ENCODE peak calls at places on chromosome 9, in seven cellular contexts. G is hepatocyte, I is coronary artery, W is left lung, L is ascending aorta, X is AG04450, B is neural progenitor cell. Q is an unnamed sample.

GRCh38 chr9:112174965-112175795 is at the start of gene SUSD1:
- DNase-seq in X (no peak), L (peak), W (peak), G (peak), B (peak), I (peak), Q (peak)

GRCh38 chr9:134366223-134367031 is 40.2 kb downstream of the RXRA start:
- DNase-seq in X (peak), B (no peak), W (peak), L (peak), G (peak), I (peak), Q (no peak)

GRCh38 chr9:8879284-8879683 is 1079.7 kb upstream of the DMAC1 start:
- DNase-seq in G (no peak), L (no peak), X (no peak), I (no peak), B (no peak), W (no peak), Q (no peak)

GRCh38 chr9:20760246-20760901 is 76.3 kb downstream of the FOCAD start:
- DNase-seq in X (no peak), L (no peak), W (no peak), I (no peak), B (no peak), G (no peak), Q (no peak)

GRCh38 chr9:25960235-25960634 is 282.0 kb upstream of the TUSC1 start:
- DNase-seq in G (no peak), W (no peak), I (no peak), X (no peak), B (no peak), L (no peak), Q (no peak)

GRCh38 chr9:110148384-110148783 is 59.6 kb downstream of the C9orf152 start:
- DNase-seq in W (no peak), B (no peak), X (no peak), L (no peak), G (no peak), I (no peak), Q (no peak)

GRCh38 chr9:5644522-5644921 is 15.6 kb downstream of the RIC1 start:
- DNase-seq in L (no peak), X (no peak), B (no peak), W (no peak), I (no peak), G (no peak), Q (no peak)

GRCh38 chr9:115200711-115201505 is 83.0 kb upstream of the TNC start:
- DNase-seq in B (no peak), X (no peak), G (no peak), W (no peak), I (no peak), L (no peak), Q (no peak)

GRCh38 chr9:108463927-108464606 is 391.7 kb downstream of the ACTL7B start:
- DNase-seq in G (no peak), X (no peak), L (no peak), I (no peak), B (no peak), W (no peak), Q (no peak)

GRCh38 chr9:33686942-33687341 is 108.4 kb upstream of the PRSS3 start:
- DNase-seq in W (no peak), L (no peak), X (no peak), B (no peak), G (no peak), I (no peak), Q (no peak)

GRCh38 chr9:281753-282645 is 67.3 kb downstream of the DOCK8 start:
- DNase-seq in X (no peak), W (no peak), L (no peak), G (no peak), I (no peak), B (no peak), Q (peak)

GRCh38 chr9:32644698-32645097 is 9.2 kb upstream of the TAF1L start:
- DNase-seq in B (no peak), G (peak), X (peak), L (no peak), W (peak), I (no peak), Q (no peak)

GRCh38 chr9:91580136-91580535 is 156.5 kb upstream of the NFIL3 start:
- DNase-seq in I (no peak), G (no peak), L (no peak), X (no peak), W (no peak), B (no peak), Q (no peak)

GRCh38 chr9:111163738-111164399 is 125.6 kb upstream of the LPAR1 start:
- DNase-seq in G (no peak), I (no peak), L (no peak), X (no peak), B (no peak), W (no peak), Q (no peak)

GRCh38 chr9:130549093-130549735 is 30.2 kb upstream of the FUBP3 start:
- DNase-seq in X (no peak), G (no peak), B (no peak), W (no peak), L (no peak), I (no peak), Q (no peak)

GRCh38 chr9:120927125-120928014 is 774 bp upstream of the TRAF1 start:
- DNase-seq in B (no peak), X (no peak), L (no peak), G (no peak), W (no peak), I (no peak), Q (no peak)

GRCh38 chr9:33719581-33720374 is 75.6 kb upstream of the PRSS3 start:
- DNase-seq in G (no peak), B (peak), X (no peak), W (no peak), L (no peak), I (no peak), Q (peak)

GRCh38 chr9:37840560-37841194 is 40.1 kb downstream of the DCAF10 start:
- DNase-seq in X (peak), B (no peak), I (no peak), G (no peak), L (no peak), W (no peak), Q (no peak)

GRCh38 chr9:93302586-93303257 is 118.8 kb downstream of the WNK2 start:
- DNase-seq in W (peak), L (peak), X (no peak), I (peak), G (peak), B (peak), Q (peak)
- H3K27ac ChIP-seq in W (no peak), L (no peak), X (no peak), I (no peak), G (no peak), B (no peak), Q (no peak)

GRCh38 chr9:128881627-128881883 is 195 bp downstream of the KYAT1 start:
- DNase-seq in I (peak), W (no peak), G (no peak), B (no peak), X (no peak), L (no peak), Q (no peak)
- H3K27ac ChIP-seq in I (peak), W (peak), G (peak), B (peak), X (peak), L (peak), Q (peak)

GRCh38 chr9:28052104-28052503 is 478.8 kb upstream of the C9orf72 start:
- DNase-seq in L (no peak), X (no peak), I (no peak), G (no peak), B (no peak), W (no peak), Q (no peak)
- H3K27ac ChIP-seq in L (no peak), X (no peak), I (no peak), G (no peak), B (no peak), W (no peak), Q (no peak)

DNA sequence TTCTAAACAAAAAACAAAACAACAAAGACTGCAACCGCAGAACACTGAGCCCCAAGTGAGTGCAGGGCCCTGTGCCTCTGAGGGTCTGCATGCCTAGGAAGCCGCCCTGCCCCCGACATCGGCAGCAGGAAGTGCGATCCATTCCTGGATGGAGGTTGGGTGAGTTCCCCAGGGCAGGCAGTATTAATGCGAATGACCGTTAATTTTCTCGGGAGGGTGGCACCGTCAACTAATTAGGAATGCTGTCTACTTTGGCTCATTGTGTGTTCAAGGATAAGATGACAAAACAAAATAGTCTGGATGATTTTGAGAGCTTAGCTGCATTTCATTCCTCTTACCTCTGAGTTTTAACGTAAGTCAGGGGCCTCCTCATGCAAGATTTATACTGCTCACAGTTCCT is 3.1 kb upstream of the NXNL2 start:
- DNase-seq in W (no peak), B (peak), G (no peak), I (no peak), L (no peak), X (no peak), Q (no peak)
- H3K27ac ChIP-seq in W (no peak), B (no peak), G (no peak), I (peak), L (peak), X (peak), Q (no peak)

GRCh38 chr9:126114850-126115460 is 211.7 kb upstream of the MVB12B start:
- DNase-seq in B (no peak), X (no peak), G (no peak), I (no peak), L (no peak), W (no peak), Q (no peak)

GRCh38 chr9:126112135-126112720 is 214.4 kb upstream of the MVB12B start:
- DNase-seq in G (no peak), X (no peak), B (no peak), L (peak), W (no peak), I (peak), Q (no peak)

GRCh38 chr9:126113756-126114408 is 212.7 kb upstream of the MVB12B start:
- DNase-seq in W (no peak), I (peak), B (no peak), G (no peak), X (no peak), L (peak), Q (no peak)

GRCh38 chr9:126113176-126113575 is 213.5 kb upstream of the MVB12B start:
- DNase-seq in I (peak), X (no peak), W (no peak), B (no peak), G (no peak), L (peak), Q (no peak)

DNA sequence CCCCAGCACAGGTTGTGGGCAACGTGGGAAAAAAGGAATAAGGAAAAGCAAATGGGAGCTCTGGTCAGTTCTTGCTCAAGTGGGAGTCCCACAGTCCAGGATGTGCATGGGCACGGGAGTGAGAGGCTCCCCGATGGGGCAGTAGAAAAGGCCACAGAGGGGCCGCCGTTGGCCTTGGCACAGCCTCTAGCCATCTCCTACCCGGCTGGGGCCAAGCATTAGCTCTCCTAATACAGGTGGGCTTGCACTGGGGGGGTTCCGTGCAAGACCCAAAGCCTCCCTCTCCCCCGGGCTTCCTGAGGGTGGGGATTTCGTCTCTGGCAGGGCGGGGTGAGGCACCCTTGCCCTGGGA is 212.2 kb upstream of the MVB12B start:
- DNase-seq in B (no peak), W (no peak), L (peak), I (peak), X (no peak), G (no peak), Q (peak)
- H3K27ac ChIP-seq in B (no peak), W (no peak), L (no peak), I (no peak), X (no peak), G (no peak), Q (no peak)

GRCh38 chr9:128947423-128948310 is at the start of the genes DOLK and NUP188:
- DNase-seq in B (peak), G (peak), L (peak), X (peak), I (peak), W (peak), Q (peak)

GRCh38 chr9:128945798-128946501 is 1.5 kb downstream of the DOLK start:
- DNase-seq in B (no peak), L (no peak), X (no peak), I (no peak), G (no peak), W (no peak), Q (no peak)

GRCh38 chr9:128946945-128947422 is 419 bp downstream of the DOLK start:
- DNase-seq in L (no peak), I (peak), W (no peak), B (no peak), G (peak), X (no peak), Q (no peak)

GRCh38 chr9:128943832-128944620 is 3.4 kb downstream of the DOLK start:
- DNase-seq in L (no peak), G (no peak), W (no peak), B (no peak), X (no peak), I (no peak), Q (peak)

GRCh38 chr9:128946544-128946943 is 859 bp downstream of the DOLK start:
- DNase-seq in B (no peak), L (no peak), W (no peak), G (no peak), I (no peak), X (no peak), Q (peak)
- H3K27ac ChIP-seq in B (no peak), L (peak), W (no peak), G (peak), I (peak), X (peak), Q (peak)

DNA sequence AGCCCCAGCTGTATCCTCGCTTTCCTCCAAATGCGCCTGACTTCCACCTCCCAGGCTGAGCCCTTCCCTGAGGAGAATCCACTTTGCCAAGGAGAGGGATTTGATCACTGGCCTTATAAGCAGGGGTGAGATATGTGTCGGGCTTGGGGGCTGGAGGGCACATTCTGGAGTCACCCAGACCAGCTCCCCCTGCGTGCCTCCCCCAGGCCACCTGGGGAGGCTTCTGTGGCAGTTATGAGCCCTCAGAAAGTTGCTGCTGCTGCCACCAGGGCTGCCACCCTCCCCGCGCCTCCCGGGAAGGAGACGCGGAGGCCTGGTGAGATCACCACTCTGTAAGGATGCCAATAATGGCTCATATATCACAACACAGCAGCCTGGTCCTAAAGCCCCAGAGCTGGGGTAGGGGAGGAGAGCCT is 211.5 kb downstream of the PAPPA start:
- DNase-seq in W (no peak), B (no peak), X (peak), I (no peak), L (peak), G (peak), Q (no peak)
- H3K27ac ChIP-seq in W (no peak), B (no peak), X (peak), I (peak), L (peak), G (peak), Q (no peak)

GRCh38 chr9:137476856-137477255 is 17.7 kb upstream of the NSMF start:
- DNase-seq in X (no peak), L (no peak), G (no peak), I (no peak), W (no peak), B (no peak), Q (no peak)
- H3K27ac ChIP-seq in X (no peak), L (no peak), G (no peak), I (no peak), W (no peak), B (no peak), Q (no peak)